ENCODE peak calls at places on chromosomes 7 and 10, in nine cellular contexts. L is mesenchymal stem cell; H is vagina; P is CD4-positive, alpha-beta T cell; T is adrenal gland; B is dorsolateral prefrontal cortex; M is GM12878; I is Panc1; D is H1. Y is an unnamed sample.

GRCh38 chr7:150371131-150371995 is 2.7 kb downstream of the REPIN1 start:
- DNase-seq in L (no peak), H (no peak), P (no peak), T (no peak), B (no peak), M (no peak), I (no peak), D (no peak), Y (no peak)

GRCh38 chr10:84335516-84335915 is 7.1 kb downstream of the CCSER2 start:
- DNase-seq in L (no peak), H (no peak), P (no peak), T (no peak), B (no peak), M (no peak), I (no peak), D (no peak), Y (no peak)

GRCh38 chr10:3186365-3186764 is 13.8 kb upstream of the PITRM1 start:
- DNase-seq in L (no peak), H (no peak), P (peak), T (no peak), B (no peak), M (no peak), I (no peak), D (no peak), Y (no peak)

GRCh38 chr10:43452356-43452914 is 15.5 kb downstream of the ZNF487 start:
- DNase-seq in L (no peak), H (no peak), P (no peak), T (no peak), B (no peak), M (no peak), I (no peak), D (no peak), Y (no peak)

GRCh38 chr7:17971392-17971791 is 31.1 kb upstream of the SNX13 start:
- DNase-seq in L (peak), H (no peak), P (no peak), T (no peak), B (no peak), M (no peak), I (no peak), D (no peak), Y (no peak)

GRCh38 chr7:82598958-82599357 is 155.4 kb upstream of the CACNA2D1 start:
- DNase-seq in L (peak), H (no peak), P (no peak), T (no peak), B (no peak), M (no peak), I (no peak), D (no peak), Y (no peak)

GRCh38 chr7:127900116-127900515 is 131.1 kb downstream of the LRRC4 start:
- DNase-seq in L (no peak), H (no peak), P (no peak), T (no peak), B (no peak), M (no peak), I (no peak), D (no peak), Y (no peak)

GRCh38 chr10:98029149-98030092 is 1.0 kb downstream of the CRTAC1 start:
- DNase-seq in L (no peak), H (no peak), P (no peak), T (no peak), B (peak), M (no peak), I (no peak), D (no peak), Y (no peak)

GRCh38 chr7:154640266-154640865 is 362.6 kb downstream of the PAXIP1 start:
- DNase-seq in L (no peak), H (peak), P (no peak), T (no peak), B (peak), M (no peak), I (no peak), D (no peak), Y (no peak)

GRCh38 chr10:99740933-99741559 is 9.0 kb downstream of the CUTC start:
- DNase-seq in L (no peak), H (no peak), P (no peak), T (no peak), B (no peak), M (no peak), I (no peak), D (no peak), Y (no peak)

GRCh38 chr7:2632717-2633537 is 1.1 kb downstream of the TTYH3 start:
- DNase-seq in L (peak), H (no peak), P (no peak), T (peak), B (peak), M (no peak), I (no peak), D (no peak), Y (no peak)

GRCh38 chr7:91446819-91447218 is 182.6 kb downstream of the FZD1 start:
- DNase-seq in L (no peak), H (no peak), P (no peak), T (no peak), B (no peak), M (no peak), I (no peak), D (no peak), Y (no peak)

GRCh38 chr7:20283997-20284396 is 46.7 kb upstream of the ITGB8 start:
- DNase-seq in L (no peak), H (no peak), P (no peak), T (no peak), B (no peak), M (peak), I (no peak), D (no peak), Y (no peak)

GRCh38 chr10:93495654-93496321 is 624 bp upstream of the CEP55 start:
- DNase-seq in L (peak), H (no peak), P (no peak), T (peak), B (peak), M (no peak), I (no peak), D (no peak), Y (no peak)

GRCh38 chr7:21041666-21042065 is 255.0 kb upstream of the SP8 start:
- DNase-seq in L (no peak), H (no peak), P (no peak), T (no peak), B (no peak), M (no peak), I (no peak), D (peak), Y (peak)

GRCh38 chr10:25698638-25699037 is 235.4 kb upstream of the MYO3A start:
- DNase-seq in L (no peak), H (no peak), P (no peak), T (no peak), B (no peak), M (no peak), I (no peak), D (no peak), Y (no peak)

GRCh38 chr10:90087197-90088007 is 386.0 kb downstream of the KIF20B start:
- DNase-seq in L (peak), H (no peak), P (no peak), T (no peak), B (no peak), M (peak), I (peak), D (no peak), Y (no peak)

GRCh38 chr7:148327379-148327778 is 263.2 kb upstream of the C7orf33 start:
- DNase-seq in L (peak), H (no peak), P (no peak), T (no peak), B (no peak), M (no peak), I (no peak), D (no peak), Y (no peak)

GRCh38 chr10:45004661-45005060 is 3.9 kb downstream of the ZNF22 start:
- DNase-seq in L (no peak), H (no peak), P (no peak), T (no peak), B (no peak), M (no peak), I (no peak), D (no peak), Y (no peak)

GRCh38 chr10:15344876-15345285 is 26.2 kb downstream of the FAM171A1 start:
- DNase-seq in L (no peak), H (no peak), P (no peak), T (no peak), B (peak), M (no peak), I (no peak), D (no peak), Y (no peak)

GRCh38 chr10:15346440-15347141 is 24.5 kb downstream of the FAM171A1 start:
- DNase-seq in L (no peak), H (no peak), P (no peak), T (no peak), B (peak), M (no peak), I (no peak), D (no peak), Y (no peak)

GRCh38 chr10:15344256-15344875 is 26.7 kb downstream of the FAM171A1 start:
- DNase-seq in L (no peak), H (no peak), P (no peak), T (no peak), B (no peak), M (no peak), I (no peak), D (no peak), Y (no peak)

GRCh38 chr10:15347205-15347604 is 23.9 kb downstream of the FAM171A1 start:
- DNase-seq in L (no peak), H (no peak), P (no peak), T (no peak), B (no peak), M (no peak), I (no peak), D (no peak), Y (no peak)

GRCh38 chr10:15345450-15345849 is 25.6 kb downstream of the FAM171A1 start:
- DNase-seq in L (no peak), H (no peak), P (no peak), T (no peak), B (no peak), M (no peak), I (no peak), D (no peak), Y (no peak)
- H3K27ac ChIP-seq in L (no peak), H (no peak), P (no peak), T (no peak), B (peak), M (no peak), I (peak), D (no peak), Y (no peak)

DNA sequence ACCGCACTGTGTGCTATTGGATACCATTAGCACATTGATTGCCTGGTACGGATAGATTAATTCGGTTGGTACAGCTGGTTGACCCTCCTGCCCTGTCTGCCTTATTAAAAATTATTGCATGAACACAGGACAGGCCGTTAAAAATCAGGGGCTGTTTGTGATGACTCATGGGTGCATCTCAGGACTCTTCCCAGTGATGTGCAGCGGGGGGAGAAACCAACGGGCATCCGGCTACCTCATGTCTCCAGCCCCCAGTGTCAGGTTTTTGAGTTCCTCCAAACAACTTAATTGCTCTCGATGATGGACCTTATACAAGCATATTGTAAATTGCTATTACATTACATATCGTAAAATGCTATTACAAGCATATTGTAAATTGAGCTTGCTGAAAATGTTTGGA is 80.5 kb upstream of the BTBD16 start:
- DNase-seq in L (peak), H (no peak), P (no peak), T (no peak), B (no peak), M (no peak), I (no peak), D (no peak), Y (no peak)
- H3K27ac ChIP-seq in L (no peak), H (no peak), P (no peak), T (no peak), B (no peak), M (no peak), I (no peak), D (no peak), Y (no peak)

GRCh38 chr7:112444505-112444904 is 5.8 kb upstream of the IFRD1 start:
- DNase-seq in L (no peak), H (no peak), P (no peak), T (no peak), B (no peak), M (no peak), I (no peak), D (no peak), Y (no peak)
- H3K27ac ChIP-seq in L (no peak), H (no peak), P (no peak), T (no peak), B (no peak), M (no peak), I (no peak), D (no peak), Y (no peak)

GRCh38 chr7:30932562-30932961 is 20.9 kb downstream of the AQP1 start:
- DNase-seq in L (no peak), H (no peak), P (no peak), T (no peak), B (no peak), M (no peak), I (no peak), D (no peak), Y (no peak)
- H3K27ac ChIP-seq in L (peak), H (no peak), P (no peak), T (no peak), B (no peak), M (no peak), I (no peak), D (no peak), Y (no peak)

DNA sequence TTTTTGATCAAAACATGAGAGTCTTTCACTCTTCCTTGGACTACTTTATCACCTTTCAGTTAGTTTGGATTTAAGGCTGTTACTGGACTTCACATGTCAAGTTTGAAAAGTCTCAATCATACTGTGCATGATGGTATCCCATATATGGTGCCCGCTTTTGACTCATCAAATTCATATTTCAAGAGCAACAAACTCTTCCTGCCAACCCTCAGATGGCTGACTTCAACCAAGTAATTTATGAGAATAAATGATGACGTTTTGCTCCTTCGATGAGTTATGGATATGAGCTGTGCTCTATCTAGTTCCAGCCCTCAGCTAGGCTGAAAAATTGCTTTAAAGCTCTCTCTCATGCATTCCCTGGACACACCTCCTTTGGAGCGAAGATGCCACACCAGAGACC is 110.3 kb upstream of the RSU1 start:
- DNase-seq in L (no peak), H (no peak), P (no peak), T (no peak), B (no peak), M (no peak), I (no peak), D (no peak), Y (no peak)
- H3K27ac ChIP-seq in L (no peak), H (no peak), P (no peak), T (no peak), B (no peak), M (no peak), I (no peak), D (no peak), Y (no peak)

DNA sequence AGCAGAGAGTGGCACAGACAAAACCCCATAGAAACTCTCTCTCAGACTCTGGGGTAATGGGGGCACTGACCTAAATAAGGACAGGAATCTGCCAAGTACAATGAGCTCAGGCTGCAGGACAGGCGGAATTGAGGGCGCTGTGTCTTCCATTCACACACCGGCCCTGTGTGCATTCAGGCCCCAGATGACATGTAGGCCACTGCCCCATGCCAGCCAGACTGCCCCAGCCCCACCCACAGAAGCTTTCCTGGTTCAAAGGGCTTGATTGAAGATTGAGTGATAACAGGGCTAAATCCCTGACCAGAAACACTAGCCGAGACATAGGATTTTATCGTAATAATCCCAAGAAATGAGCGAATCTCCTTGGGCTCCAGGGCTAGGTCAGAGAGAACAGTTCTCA is 52.8 kb downstream of the EEPD1 start:
- DNase-seq in L (no peak), H (no peak), P (no peak), T (no peak), B (no peak), M (no peak), I (no peak), D (no peak), Y (no peak)
- H3K27ac ChIP-seq in L (no peak), H (no peak), P (no peak), T (no peak), B (peak), M (no peak), I (peak), D (no peak), Y (no peak)

DNA sequence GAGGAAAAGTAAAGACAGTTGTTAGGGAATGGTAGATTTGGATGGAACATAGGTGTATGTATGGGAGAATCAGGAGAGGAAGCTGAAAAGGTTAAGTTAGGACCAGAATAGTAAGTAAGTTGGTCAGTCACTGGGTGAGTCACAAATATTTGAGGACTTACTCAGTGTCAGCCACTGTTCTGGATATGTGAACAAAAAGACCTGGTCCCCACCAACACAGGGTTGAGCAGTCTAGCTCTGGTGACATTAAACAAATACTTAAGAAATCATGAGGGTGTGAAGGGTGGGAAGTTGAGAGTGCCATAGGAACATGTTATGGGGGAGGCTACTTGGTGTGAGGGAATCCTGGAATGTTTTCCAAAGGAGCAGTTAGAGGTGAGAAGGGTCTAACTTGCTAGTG is 246.9 kb downstream of the PTEN start:
- DNase-seq in L (peak), H (no peak), P (no peak), T (no peak), B (no peak), M (no peak), I (peak), D (no peak), Y (no peak)
- H3K27ac ChIP-seq in L (no peak), H (no peak), P (no peak), T (no peak), B (no peak), M (peak), I (no peak), D (no peak), Y (no peak)

DNA sequence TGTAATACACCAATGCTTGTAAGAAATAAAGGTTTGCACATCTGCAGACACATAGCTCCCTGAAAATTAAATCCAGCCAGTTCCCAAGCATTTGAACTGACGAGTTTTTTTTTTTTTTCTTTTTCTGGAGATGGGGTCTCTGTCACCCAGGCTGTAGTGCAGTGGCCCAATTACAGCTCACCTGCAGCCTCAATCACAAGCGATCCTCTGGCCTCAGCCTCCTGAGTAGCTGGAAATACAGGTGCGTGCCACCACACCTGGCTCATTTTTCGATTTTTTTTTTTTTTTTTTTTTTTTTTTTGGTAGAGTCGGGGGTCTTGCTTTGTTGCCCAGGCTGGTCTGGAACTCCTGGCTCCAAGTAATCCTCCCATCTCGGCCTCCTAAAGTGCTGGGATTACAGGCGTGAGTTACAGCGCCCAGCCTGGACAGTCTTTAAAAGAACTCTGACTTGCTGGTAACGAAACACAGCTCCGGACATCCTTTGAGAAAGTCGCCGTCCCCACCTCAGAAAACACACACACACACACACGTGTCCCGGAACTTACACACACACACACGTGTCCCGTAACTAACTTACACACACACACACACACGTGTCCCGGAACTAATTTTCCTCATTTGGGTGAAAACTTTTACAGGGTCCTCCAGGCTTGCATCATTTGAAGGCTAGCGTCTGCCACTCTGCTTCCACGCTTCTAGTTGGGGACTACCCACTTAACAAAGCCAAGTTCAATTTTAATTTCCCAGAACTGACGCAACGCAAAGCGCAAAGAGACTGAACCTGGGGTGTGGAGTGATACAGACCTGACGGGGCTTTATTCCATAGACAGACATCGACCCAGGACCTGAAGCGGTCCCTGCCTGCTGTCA is 18.6 kb downstream of the OCM2 start:
- DNase-seq in L (peak), H (no peak), P (peak), T (peak), B (no peak), M (peak), I (no peak), D (no peak), Y (no peak)
- H3K27ac ChIP-seq in L (no peak), H (peak), P (peak), T (no peak), B (peak), M (peak), I (peak), D (peak), Y (no peak)

Y was measured in iPS DF 6.9.